ENCODE peak calls at places on chromosomes 2 and 18, in four cellular contexts. One of them, this sample, is unnamed.

GRCh38 chr2:135694711-135695110 is 46.9 kb upstream of the UBXN4 start:
- DNase-seq in HCT116: no peak
- DNase-seq in neural progenitor cell: no peak
- DNase-seq in astrocyte: no peak
- DNase-seq in this sample: no peak

GRCh38 chr2:232477751-232478510 is 9.7 kb downstream of the ECEL1 start:
- DNase-seq in astrocyte: no peak
- DNase-seq in HCT116: no peak
- DNase-seq in neural progenitor cell: no peak
- DNase-seq in this sample: no peak

GRCh38 chr2:239751719-239752355 is 273.3 kb downstream of the NDUFA10 start:
- DNase-seq in neural progenitor cell: no peak
- DNase-seq in HCT116: no peak
- DNase-seq in astrocyte: no peak
- DNase-seq in this sample: no peak

GRCh38 chr2:231611273-231612198 is 18.9 kb downstream of the TEX44 start:
- DNase-seq in astrocyte: peak
- DNase-seq in HCT116: peak
- DNase-seq in neural progenitor cell: peak
- DNase-seq in this sample: no peak

GRCh38 chr2:39665811-39666488 is at the start of gene TMEM178A:
- DNase-seq in HCT116: no peak
- DNase-seq in neural progenitor cell: peak
- DNase-seq in astrocyte: no peak
- DNase-seq in this sample: no peak

GRCh38 chr18:8197510-8197909 is 411.7 kb upstream of the RAB12 start:
- DNase-seq in HCT116: no peak
- DNase-seq in astrocyte: no peak
- DNase-seq in neural progenitor cell: no peak
- DNase-seq in this sample: no peak

GRCh38 chr18:10562773-10563160 is 36.9 kb downstream of the NAPG start:
- DNase-seq in HCT116: no peak
- DNase-seq in astrocyte: no peak
- DNase-seq in neural progenitor cell: no peak
- DNase-seq in this sample: no peak

GRCh38 chr2:80621661-80622060 is 317.1 kb upstream of the LRRTM1 start:
- DNase-seq in neural progenitor cell: no peak
- DNase-seq in HCT116: no peak
- DNase-seq in astrocyte: peak
- DNase-seq in this sample: no peak

GRCh38 chr2:219252084-219252483 is 959 bp upstream of the TUBA4B start:
- DNase-seq in astrocyte: no peak
- DNase-seq in HCT116: no peak
- DNase-seq in neural progenitor cell: no peak
- DNase-seq in this sample: no peak

GRCh38 chr2:235587202-235587601 is 93.4 kb downstream of the AGAP1 start:
- DNase-seq in neural progenitor cell: no peak
- DNase-seq in HCT116: no peak
- DNase-seq in astrocyte: no peak
- DNase-seq in this sample: no peak

GRCh38 chr2:9970386-9971044 is 19.0 kb downstream of the GRHL1 start:
- DNase-seq in astrocyte: no peak
- DNase-seq in HCT116: no peak
- DNase-seq in neural progenitor cell: peak
- DNase-seq in this sample: no peak

GRCh38 chr18:12399231-12399630 is 8.5 kb upstream of the PRELID3A start:
- DNase-seq in neural progenitor cell: no peak
- DNase-seq in astrocyte: no peak
- DNase-seq in HCT116: no peak
- DNase-seq in this sample: no peak

GRCh38 chr2:95024960-95025405 is 525 bp upstream of the MAL start:
- DNase-seq in astrocyte: no peak
- DNase-seq in neural progenitor cell: no peak
- DNase-seq in HCT116: no peak
- DNase-seq in this sample: no peak

GRCh38 chr2:56167616-56168015 is 16.2 kb upstream of the CCDC85A start:
- DNase-seq in astrocyte: peak
- DNase-seq in neural progenitor cell: no peak
- DNase-seq in HCT116: no peak
- DNase-seq in this sample: no peak

GRCh38 chr2:47339745-47340541 is 63.0 kb upstream of the MSH2 start:
- DNase-seq in neural progenitor cell: no peak
- DNase-seq in HCT116: peak
- DNase-seq in astrocyte: peak
- DNase-seq in this sample: no peak

GRCh38 chr2:9984217-9984739 is 32.8 kb downstream of the GRHL1 start:
- DNase-seq in HCT116: peak
- DNase-seq in astrocyte: peak
- DNase-seq in neural progenitor cell: peak
- DNase-seq in this sample: no peak

GRCh38 chr2:215870088-215870490 is 143.3 kb downstream of the MREG start:
- DNase-seq in astrocyte: peak
- DNase-seq in HCT116: peak
- DNase-seq in neural progenitor cell: no peak
- DNase-seq in this sample: no peak

GRCh38 chr2:239143858-239144712 is 256.7 kb downstream of the HDAC4 start:
- DNase-seq in astrocyte: peak
- DNase-seq in neural progenitor cell: peak
- DNase-seq in HCT116: peak
- DNase-seq in this sample: no peak

GRCh38 chr2:168430431-168430830 is 25.6 kb upstream of the CERS6 start:
- DNase-seq in neural progenitor cell: no peak
- DNase-seq in HCT116: no peak
- DNase-seq in astrocyte: no peak
- DNase-seq in this sample: no peak

GRCh38 chr2:28338046-28338753 is 54.5 kb upstream of the FOSL2 start:
- DNase-seq in neural progenitor cell: peak
- DNase-seq in astrocyte: peak
- DNase-seq in HCT116: no peak
- DNase-seq in this sample: no peak

GRCh38 chr2:61471905-61472805 is 1.3 kb upstream of the USP34 start:
- DNase-seq in astrocyte: peak
- DNase-seq in HCT116: no peak
- DNase-seq in neural progenitor cell: peak
- DNase-seq in this sample: no peak

GRCh38 chr2:236858661-236859060 is 227.0 kb upstream of the COPS8 start:
- DNase-seq in HCT116: no peak
- DNase-seq in astrocyte: no peak
- DNase-seq in neural progenitor cell: no peak
- DNase-seq in this sample: no peak

GRCh38 chr2:236855176-236855865 is 230.4 kb upstream of the COPS8 start:
- DNase-seq in astrocyte: no peak
- DNase-seq in neural progenitor cell: no peak
- DNase-seq in HCT116: no peak
- DNase-seq in this sample: no peak

GRCh38 chr2:236857781-236858180 is 227.9 kb upstream of the COPS8 start:
- DNase-seq in HCT116: no peak
- DNase-seq in astrocyte: no peak
- DNase-seq in neural progenitor cell: no peak
- DNase-seq in this sample: no peak

GRCh38 chr2:236855866-236856855 is 229.5 kb upstream of the COPS8 start:
- DNase-seq in astrocyte: no peak
- DNase-seq in neural progenitor cell: peak
- DNase-seq in HCT116: no peak
- DNase-seq in this sample: no peak

DNA sequence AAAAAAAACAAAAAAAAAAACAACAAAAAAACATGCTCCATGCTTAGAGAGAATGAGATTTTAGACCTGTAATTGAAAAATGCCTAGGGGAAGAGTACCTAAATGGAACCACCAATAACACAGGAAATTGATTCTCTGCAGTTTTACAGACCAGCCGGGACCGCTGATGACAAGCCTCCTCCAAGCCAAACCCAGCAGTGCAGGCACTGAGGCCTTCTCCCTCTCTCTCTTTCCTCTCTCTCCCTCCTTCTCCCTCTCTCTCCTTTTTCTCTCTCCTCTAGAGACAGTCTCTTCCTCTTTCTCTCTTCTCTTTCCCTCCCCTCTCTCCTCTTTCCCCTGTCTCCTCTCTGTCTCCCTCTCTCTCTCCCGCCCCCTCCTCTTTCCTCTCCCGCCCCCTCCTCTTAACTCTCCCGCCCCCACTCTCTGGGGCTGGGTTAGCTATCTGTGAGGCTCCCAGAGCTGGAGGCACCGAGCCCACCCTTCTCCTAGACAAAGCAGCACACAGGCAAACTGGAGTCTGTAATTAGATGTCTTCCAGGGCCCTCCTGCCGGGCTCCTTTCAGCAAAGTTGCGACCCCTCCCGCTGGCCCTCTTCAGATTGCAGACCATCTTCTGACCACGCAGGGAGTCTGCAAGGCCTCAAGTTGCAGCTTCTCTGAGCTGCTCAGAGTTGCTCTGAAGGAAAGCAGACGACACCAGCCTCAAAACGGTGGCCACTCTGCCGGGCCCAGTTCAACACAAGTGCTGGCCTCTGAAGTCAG is 228.7 kb upstream of the COPS8 start:
- DNase-seq in astrocyte: no peak
- DNase-seq in neural progenitor cell: peak
- DNase-seq in HCT116: no peak
- DNase-seq in this sample: no peak
- H3K27ac ChIP-seq in astrocyte: no peak
- H3K27ac ChIP-seq in neural progenitor cell: peak
- H3K27ac ChIP-seq in HCT116: no peak
- H3K27ac ChIP-seq in this sample: no peak

GRCh38 chr18:47557160-47557559 is 305.7 kb upstream of the SKOR2 start:
- DNase-seq in astrocyte: no peak
- DNase-seq in HCT116: no peak
- DNase-seq in neural progenitor cell: no peak
- DNase-seq in this sample: no peak
- H3K27ac ChIP-seq in astrocyte: no peak
- H3K27ac ChIP-seq in HCT116: no peak
- H3K27ac ChIP-seq in neural progenitor cell: no peak
- H3K27ac ChIP-seq in this sample: no peak

DNA sequence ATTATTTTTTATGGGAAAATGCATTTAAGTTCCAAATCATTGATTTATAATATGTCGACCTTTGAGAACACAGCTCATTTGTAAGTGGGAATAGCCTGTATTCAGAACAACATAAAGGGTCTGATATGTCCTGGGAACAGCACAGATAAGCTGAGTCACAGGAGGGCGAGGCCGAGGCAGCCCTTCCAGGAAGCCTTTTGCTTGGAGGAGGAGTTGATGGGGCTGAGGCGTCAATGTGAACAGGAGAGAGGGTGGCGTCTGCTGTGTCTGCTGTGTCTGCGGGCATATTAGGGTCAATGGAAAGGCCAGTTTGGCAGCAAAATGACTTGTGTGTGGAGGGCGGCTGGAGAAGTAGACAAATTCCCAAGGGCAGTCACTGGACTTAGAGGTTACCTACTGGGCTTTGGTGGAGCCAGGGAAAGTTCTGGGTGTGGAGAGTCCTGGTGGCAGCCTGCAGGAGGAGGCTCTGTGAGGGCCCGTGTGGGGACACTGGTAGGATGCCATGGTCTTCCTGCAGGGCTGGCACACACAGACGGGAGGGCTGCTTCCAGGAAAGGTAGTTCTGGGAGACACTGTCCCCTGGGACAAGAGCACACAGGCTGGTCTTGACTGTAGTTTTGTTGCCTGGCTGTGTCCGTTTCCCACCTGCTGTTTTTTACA is 128.1 kb downstream of the GLI2 start:
- DNase-seq in neural progenitor cell: no peak
- DNase-seq in astrocyte: peak
- DNase-seq in HCT116: peak
- DNase-seq in this sample: no peak
- H3K27ac ChIP-seq in neural progenitor cell: no peak
- H3K27ac ChIP-seq in astrocyte: peak
- H3K27ac ChIP-seq in HCT116: peak
- H3K27ac ChIP-seq in this sample: no peak

GRCh38 chr2:77513191-77513590 is 9.0 kb downstream of the LRRTM4 start:
- DNase-seq in neural progenitor cell: no peak
- DNase-seq in HCT116: no peak
- DNase-seq in astrocyte: peak
- DNase-seq in this sample: no peak
- H3K27ac ChIP-seq in neural progenitor cell: no peak
- H3K27ac ChIP-seq in HCT116: no peak
- H3K27ac ChIP-seq in astrocyte: peak
- H3K27ac ChIP-seq in this sample: no peak

DNA sequence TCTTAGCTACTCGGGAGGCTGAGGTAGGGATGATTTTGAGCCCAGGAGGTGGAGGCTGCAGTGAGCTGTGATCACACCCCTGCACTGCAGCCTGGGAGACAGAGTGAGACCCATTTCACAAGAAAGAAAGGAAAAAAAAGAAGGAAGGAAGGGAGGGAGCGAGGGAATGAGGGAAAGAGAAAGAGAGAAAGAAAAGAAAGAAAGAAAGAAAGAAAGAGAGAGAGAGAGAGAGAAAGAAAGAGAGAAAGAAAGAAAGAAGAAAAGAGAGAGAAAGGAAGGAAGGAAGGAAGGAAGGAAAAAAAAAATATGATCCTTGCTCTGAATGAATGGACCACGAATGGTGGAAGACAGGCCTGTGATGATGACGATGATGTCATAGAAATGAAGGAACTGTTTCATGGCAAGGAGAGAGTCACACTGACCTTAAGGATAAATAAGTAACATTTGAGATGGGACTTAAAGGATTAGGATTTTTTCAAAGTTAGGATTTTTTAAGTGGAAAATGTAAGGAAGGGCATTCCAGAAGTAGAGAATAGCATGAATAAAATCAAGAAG is 2.2 kb upstream of the GORASP2 start:
- DNase-seq in neural progenitor cell: no peak
- DNase-seq in astrocyte: no peak
- DNase-seq in HCT116: no peak
- DNase-seq in this sample: no peak
- H3K27ac ChIP-seq in neural progenitor cell: no peak
- H3K27ac ChIP-seq in astrocyte: no peak
- H3K27ac ChIP-seq in HCT116: no peak
- H3K27ac ChIP-seq in this sample: no peak

This sample was measured in substantia nigra.